ENCODE peak calls at places on chromosomes 13 and 19, in nine cellular contexts. One of them, this sample, is unnamed.

GRCh38 chr13:41401371-41401770 is 56.0 kb upstream of the RGCC start:
- DNase-seq in fibroblast of the aortic adventitia: no peak
- DNase-seq in epithelial cell of esophagus: no peak
- DNase-seq in AG04450: no peak
- DNase-seq in nephron progenitor cell: no peak
- DNase-seq in glutamatergic neuron: peak
- DNase-seq in PC-3: peak
- DNase-seq in prostate gland: no peak
- DNase-seq in fibroblast of lung: no peak
- DNase-seq in this sample: no peak

GRCh38 chr19:10836478-10837325 is 690 bp upstream of the TMED1 start:
- DNase-seq in fibroblast of the aortic adventitia: no peak
- DNase-seq in epithelial cell of esophagus: peak
- DNase-seq in AG04450: no peak
- DNase-seq in nephron progenitor cell: peak
- DNase-seq in glutamatergic neuron: peak
- DNase-seq in PC-3: no peak
- DNase-seq in prostate gland: no peak
- DNase-seq in fibroblast of lung: peak
- DNase-seq in this sample: no peak

GRCh38 chr13:42553098-42554046 is 20.6 kb upstream of the TNFSF11 start:
- DNase-seq in fibroblast of the aortic adventitia: peak
- DNase-seq in epithelial cell of esophagus: peak
- DNase-seq in AG04450: peak
- DNase-seq in nephron progenitor cell: no peak
- DNase-seq in glutamatergic neuron: no peak
- DNase-seq in PC-3: peak
- DNase-seq in prostate gland: peak
- DNase-seq in fibroblast of lung: peak
- DNase-seq in this sample: peak

GRCh38 chr13:114151565-114152284 is 19.3 kb upstream of the RASA3 start:
- DNase-seq in fibroblast of the aortic adventitia: no peak
- DNase-seq in epithelial cell of esophagus: peak
- DNase-seq in AG04450: no peak
- DNase-seq in nephron progenitor cell: no peak
- DNase-seq in glutamatergic neuron: no peak
- DNase-seq in PC-3: peak
- DNase-seq in prostate gland: peak
- DNase-seq in fibroblast of lung: peak
- DNase-seq in this sample: no peak

GRCh38 chr13:73467103-73467502 is 408.3 kb downstream of the KLF5 start:
- DNase-seq in fibroblast of the aortic adventitia: peak
- DNase-seq in epithelial cell of esophagus: peak
- DNase-seq in AG04450: no peak
- DNase-seq in nephron progenitor cell: no peak
- DNase-seq in glutamatergic neuron: no peak
- DNase-seq in PC-3: no peak
- DNase-seq in prostate gland: no peak
- DNase-seq in fibroblast of lung: peak
- DNase-seq in this sample: peak

GRCh38 chr13:40960721-40961120 is 58.4 kb downstream of the ELF1 start:
- DNase-seq in fibroblast of the aortic adventitia: no peak
- DNase-seq in epithelial cell of esophagus: no peak
- DNase-seq in AG04450: no peak
- DNase-seq in nephron progenitor cell: no peak
- DNase-seq in glutamatergic neuron: no peak
- DNase-seq in PC-3: no peak
- DNase-seq in prostate gland: no peak
- DNase-seq in fibroblast of lung: no peak
- DNase-seq in this sample: no peak

GRCh38 chr13:49635599-49636433 is 7.5 kb downstream of the ARL11 start:
- DNase-seq in fibroblast of the aortic adventitia: peak
- DNase-seq in epithelial cell of esophagus: peak
- DNase-seq in AG04450: peak
- DNase-seq in nephron progenitor cell: no peak
- DNase-seq in glutamatergic neuron: no peak
- DNase-seq in PC-3: no peak
- DNase-seq in prostate gland: no peak
- DNase-seq in fibroblast of lung: peak
- DNase-seq in this sample: no peak

GRCh38 chr13:76725211-76725610 is 161.0 kb downstream of the KCTD12 start:
- DNase-seq in fibroblast of the aortic adventitia: peak
- DNase-seq in epithelial cell of esophagus: no peak
- DNase-seq in AG04450: no peak
- DNase-seq in nephron progenitor cell: no peak
- DNase-seq in glutamatergic neuron: no peak
- DNase-seq in PC-3: no peak
- DNase-seq in prostate gland: no peak
- DNase-seq in fibroblast of lung: peak
- DNase-seq in this sample: peak

DNA sequence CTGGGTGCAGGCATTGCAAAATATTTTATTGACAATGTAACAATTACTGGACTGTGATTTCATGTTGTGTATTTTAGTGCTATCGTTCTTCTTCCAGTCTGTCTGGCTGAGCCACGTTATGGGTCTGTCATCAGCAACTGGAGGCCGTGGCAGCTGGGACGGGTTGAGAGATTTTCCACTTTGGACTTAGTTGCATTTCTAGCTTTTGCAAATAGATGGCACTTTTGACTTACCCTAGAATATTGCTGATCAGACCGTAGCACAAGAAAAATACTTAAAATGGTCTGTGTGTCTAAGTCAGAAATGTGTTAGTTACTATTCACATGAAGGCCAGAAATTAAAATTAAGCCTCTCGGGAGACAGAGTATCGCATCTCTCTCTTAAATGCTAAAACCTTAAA is 211.1 kb downstream of the TEX29 start:
- DNase-seq in fibroblast of the aortic adventitia: no peak
- DNase-seq in epithelial cell of esophagus: no peak
- DNase-seq in AG04450: no peak
- DNase-seq in nephron progenitor cell: no peak
- DNase-seq in glutamatergic neuron: no peak
- DNase-seq in PC-3: peak
- DNase-seq in prostate gland: no peak
- DNase-seq in fibroblast of lung: no peak
- DNase-seq in this sample: peak
- TF ChIP-seq CTCF in fibroblast of the aortic adventitia: no peak
- TF ChIP-seq CTCF in epithelial cell of esophagus: no peak
- TF ChIP-seq CTCF in AG04450: no peak
- TF ChIP-seq CTCF in nephron progenitor cell: no peak
- TF ChIP-seq CTCF in glutamatergic neuron: no peak
- TF ChIP-seq CTCF in PC-3: no peak
- TF ChIP-seq CTCF in prostate gland: no peak
- TF ChIP-seq CTCF in fibroblast of lung: no peak
- TF ChIP-seq CTCF in this sample: no peak

GRCh38 chr13:23572836-23573235 is 2.6 kb downstream of the TNFRSF19 start:
- DNase-seq in fibroblast of the aortic adventitia: no peak
- DNase-seq in epithelial cell of esophagus: no peak
- DNase-seq in AG04450: no peak
- DNase-seq in nephron progenitor cell: no peak
- DNase-seq in glutamatergic neuron: no peak
- DNase-seq in PC-3: no peak
- DNase-seq in prostate gland: no peak
- DNase-seq in fibroblast of lung: no peak
- DNase-seq in this sample: no peak

GRCh38 chr13:23570931-23571330 is 719 bp downstream of the TNFRSF19 start:
- DNase-seq in fibroblast of the aortic adventitia: no peak
- DNase-seq in epithelial cell of esophagus: no peak
- DNase-seq in AG04450: no peak
- DNase-seq in nephron progenitor cell: no peak
- DNase-seq in glutamatergic neuron: no peak
- DNase-seq in PC-3: peak
- DNase-seq in prostate gland: no peak
- DNase-seq in fibroblast of lung: peak
- DNase-seq in this sample: no peak

GRCh38 chr13:23570099-23570926 is at the start of gene TNFRSF19:
- DNase-seq in fibroblast of the aortic adventitia: peak
- DNase-seq in epithelial cell of esophagus: peak
- DNase-seq in AG04450: peak
- DNase-seq in nephron progenitor cell: peak
- DNase-seq in glutamatergic neuron: peak
- DNase-seq in PC-3: peak
- DNase-seq in prostate gland: peak
- DNase-seq in fibroblast of lung: peak
- DNase-seq in this sample: peak

GRCh38 chr13:23563085-23563484 is 7.1 kb upstream of the TNFRSF19 start:
- DNase-seq in fibroblast of the aortic adventitia: no peak
- DNase-seq in epithelial cell of esophagus: no peak
- DNase-seq in AG04450: no peak
- DNase-seq in nephron progenitor cell: no peak
- DNase-seq in glutamatergic neuron: no peak
- DNase-seq in PC-3: no peak
- DNase-seq in prostate gland: no peak
- DNase-seq in fibroblast of lung: no peak
- DNase-seq in this sample: no peak

DNA sequence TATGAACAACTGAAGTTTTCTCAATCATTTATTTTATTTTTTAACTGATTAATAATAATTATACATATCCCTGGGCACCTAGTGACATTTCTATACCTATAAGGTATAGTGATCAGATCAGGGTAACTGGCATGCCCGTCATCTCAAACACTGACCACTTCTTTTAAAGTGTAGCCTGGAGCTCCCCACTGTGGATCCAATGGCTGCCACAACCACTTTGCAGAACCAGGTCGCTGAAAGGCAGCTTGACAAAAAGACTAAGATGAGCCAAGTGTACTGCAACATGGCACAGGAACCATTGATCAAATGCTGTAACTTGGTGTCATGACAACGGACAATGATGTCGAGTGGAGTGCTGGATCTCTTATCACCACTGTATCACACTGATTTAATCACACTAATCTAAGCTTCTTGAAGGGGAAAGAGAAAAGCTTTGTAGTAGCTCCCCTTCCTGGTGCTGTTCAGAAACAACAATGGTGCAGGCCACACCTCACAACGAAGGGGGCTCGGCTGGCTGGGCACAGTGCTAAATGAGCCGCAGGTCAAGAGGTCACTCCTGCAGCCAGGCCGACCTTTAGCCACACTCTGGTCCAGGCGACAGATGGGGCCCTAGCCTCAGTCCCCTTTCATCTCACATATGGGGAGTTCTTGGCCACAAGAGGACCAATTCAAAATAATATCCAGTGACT is 2.3 kb upstream of the TNFRSF19 start:
- DNase-seq in fibroblast of the aortic adventitia: no peak
- DNase-seq in epithelial cell of esophagus: no peak
- DNase-seq in AG04450: no peak
- DNase-seq in nephron progenitor cell: peak
- DNase-seq in glutamatergic neuron: peak
- DNase-seq in PC-3: peak
- DNase-seq in prostate gland: no peak
- DNase-seq in fibroblast of lung: peak
- DNase-seq in this sample: no peak
- TF ChIP-seq CTCF in fibroblast of the aortic adventitia: no peak
- TF ChIP-seq CTCF in epithelial cell of esophagus: no peak
- TF ChIP-seq CTCF in AG04450: no peak
- TF ChIP-seq CTCF in nephron progenitor cell: no peak
- TF ChIP-seq CTCF in glutamatergic neuron: no peak
- TF ChIP-seq CTCF in PC-3: peak
- TF ChIP-seq CTCF in prostate gland: no peak
- TF ChIP-seq CTCF in fibroblast of lung: no peak
- TF ChIP-seq CTCF in this sample: no peak

DNA sequence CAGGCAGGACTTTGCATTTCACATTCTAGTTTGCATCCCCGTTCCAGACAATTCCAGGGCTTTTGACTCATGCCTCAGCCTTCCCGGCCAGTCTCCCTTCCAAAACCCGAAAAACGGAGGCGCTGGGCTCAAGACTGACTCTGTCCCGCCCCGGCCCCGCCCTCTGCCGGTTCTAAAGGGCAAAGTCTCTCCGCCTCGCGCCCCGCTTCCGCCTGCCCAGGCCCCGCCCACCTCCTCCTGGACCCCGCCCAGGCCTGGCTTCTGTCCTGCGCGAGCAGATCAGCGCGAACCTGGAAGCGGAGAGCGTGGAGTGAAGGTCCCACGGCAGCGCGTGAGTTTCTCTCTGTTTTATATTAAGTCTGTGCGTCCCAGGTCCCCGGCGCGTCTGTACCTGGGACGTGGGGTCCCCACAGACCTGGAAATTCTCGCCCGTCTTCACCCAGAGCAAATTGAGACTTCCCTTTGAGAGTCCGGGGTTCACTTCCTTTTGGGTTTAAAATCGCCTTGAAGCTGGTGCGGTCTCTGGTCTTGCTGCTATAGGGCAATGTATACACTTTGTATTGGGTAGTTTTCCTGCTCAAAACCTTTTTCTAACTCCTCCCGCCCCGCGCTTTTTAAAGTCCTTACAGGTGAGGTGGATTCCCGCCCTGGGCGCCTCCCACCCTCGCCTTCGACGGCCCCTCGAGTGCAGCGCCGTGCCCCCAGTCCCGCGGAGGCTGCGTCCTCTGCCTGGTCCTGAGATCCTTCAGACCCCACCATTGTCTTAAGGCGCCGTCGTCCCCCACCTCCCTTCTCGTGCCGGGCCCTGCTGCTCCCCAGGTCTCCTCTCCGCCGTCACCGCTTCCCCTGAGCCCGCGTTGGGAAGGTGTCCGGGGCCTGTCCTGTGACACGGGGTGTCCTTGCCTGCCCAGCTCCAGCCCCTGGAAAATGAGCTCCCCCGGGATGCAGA is 31.2 kb downstream of the ZNF701 start:
- DNase-seq in fibroblast of the aortic adventitia: peak
- DNase-seq in epithelial cell of esophagus: peak
- DNase-seq in AG04450: peak
- DNase-seq in nephron progenitor cell: peak
- DNase-seq in glutamatergic neuron: peak
- DNase-seq in PC-3: peak
- DNase-seq in prostate gland: peak
- DNase-seq in fibroblast of lung: peak
- DNase-seq in this sample: peak
- TF ChIP-seq CTCF in fibroblast of the aortic adventitia: peak
- TF ChIP-seq CTCF in epithelial cell of esophagus: peak
- TF ChIP-seq CTCF in AG04450: peak
- TF ChIP-seq CTCF in nephron progenitor cell: peak
- TF ChIP-seq CTCF in glutamatergic neuron: peak
- TF ChIP-seq CTCF in PC-3: peak
- TF ChIP-seq CTCF in prostate gland: peak
- TF ChIP-seq CTCF in fibroblast of lung: peak
- TF ChIP-seq CTCF in this sample: peak

DNA sequence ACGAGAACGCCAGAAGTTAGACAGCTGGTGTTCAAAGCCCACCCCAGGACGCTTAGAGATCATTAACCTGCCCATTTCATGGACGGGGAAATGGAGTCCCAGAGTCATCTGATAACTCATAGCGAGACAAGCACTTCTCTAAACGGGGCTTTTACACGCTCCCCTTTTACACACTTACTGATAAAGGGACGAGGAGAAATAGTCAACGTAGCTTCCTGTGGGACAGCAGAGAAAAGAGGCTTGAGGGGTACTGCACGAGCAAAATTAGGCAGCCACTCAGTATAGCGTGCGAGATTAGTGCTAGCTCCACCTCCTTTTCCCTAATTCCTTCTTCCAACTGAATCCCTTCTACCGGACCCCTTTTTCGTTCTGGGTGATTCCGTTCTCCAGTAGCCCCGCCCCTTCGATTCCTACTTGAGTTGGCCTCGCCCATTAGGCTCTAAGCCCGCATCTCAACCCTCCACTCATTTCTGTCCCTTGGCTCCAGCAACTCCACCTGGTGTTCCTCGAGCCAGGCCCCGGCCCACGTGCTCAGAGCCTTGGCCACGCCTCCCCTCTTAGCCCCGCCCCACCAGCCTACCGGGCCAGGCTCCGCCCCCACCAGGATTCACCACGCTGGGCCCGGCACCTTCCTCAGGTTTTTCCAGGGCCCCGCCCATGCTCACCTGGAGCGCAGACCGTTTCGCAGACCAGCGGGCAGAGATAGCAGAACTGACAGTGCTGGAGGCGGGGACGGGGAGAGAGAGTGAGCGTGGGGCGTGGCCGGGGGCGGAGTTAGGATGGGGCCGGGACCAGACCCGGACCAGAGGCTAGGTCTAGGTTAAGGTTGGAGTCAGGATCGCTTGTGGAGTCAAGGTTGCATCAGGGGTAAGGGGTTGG is 3.6 kb downstream of the HRC start:
- DNase-seq in fibroblast of the aortic adventitia: peak
- DNase-seq in epithelial cell of esophagus: peak
- DNase-seq in AG04450: no peak
- DNase-seq in nephron progenitor cell: peak
- DNase-seq in glutamatergic neuron: peak
- DNase-seq in PC-3: peak
- DNase-seq in prostate gland: peak
- DNase-seq in fibroblast of lung: peak
- DNase-seq in this sample: no peak
- TF ChIP-seq CTCF in fibroblast of the aortic adventitia: no peak
- TF ChIP-seq CTCF in epithelial cell of esophagus: no peak
- TF ChIP-seq CTCF in AG04450: no peak
- TF ChIP-seq CTCF in nephron progenitor cell: no peak
- TF ChIP-seq CTCF in glutamatergic neuron: no peak
- TF ChIP-seq CTCF in PC-3: no peak
- TF ChIP-seq CTCF in prostate gland: peak
- TF ChIP-seq CTCF in fibroblast of lung: no peak
- TF ChIP-seq CTCF in this sample: no peak

This sample was measured in HFFc6.